ENCODE peak calls at places on chromosomes 13 and 19, in five cellular contexts. N is HepG2, C is testis, E is pancreas, J is heart right ventricle. O is an unnamed sample.

GRCh38 chr13:20127563-20128458 is 33.0 kb downstream of the GJA3 start:
- DNase-seq in N (peak; percentile 53), C (peak; percentile 84), E (peak; percentile 77), J (peak; percentile 78), O (peak; percentile 71)

GRCh38 chr13:90336507-90336906 is 1011.0 kb upstream of the MIR17HG start:
- DNase-seq in N (no peak), C (no peak), E (no peak), J (no peak), O (no peak)

GRCh38 chr13:27573265-27573664 is 47.1 kb downstream of the LNX2 start:
- DNase-seq in N (peak; percentile 46), C (no peak), E (no peak), J (no peak), O (no peak)

GRCh38 chr19:49338691-49339363 is 3.6 kb downstream of the CD37 start:
- DNase-seq in N (no peak), C (peak; percentile 80), E (peak; percentile 97), J (peak; percentile 73), O (peak; percentile 91)

GRCh38 chr19:54650108-54650666 is 12.6 kb upstream of the LILRB4 start:
- DNase-seq in N (no peak), C (no peak), E (no peak), J (no peak), O (no peak)

GRCh38 chr13:40665754-40666057 is 735 bp downstream of the FOXO1 start:
- DNase-seq in N (no peak), C (no peak), E (no peak), J (no peak), O (no peak)

GRCh38 chr13:98839826-98840769 is 87.6 kb upstream of the SLC15A1 start:
- DNase-seq in N (peak; percentile 46), C (peak; percentile 76), E (peak; percentile 62), J (peak; percentile 59), O (no peak)

GRCh38 chr19:10835089-10835753 is 791 bp downstream of the TMED1 start:
- DNase-seq in N (no peak), C (peak; percentile 45), E (no peak), J (no peak), O (peak; percentile 79)

GRCh38 chr19:28010656-28011055 is 1202.3 kb downstream of the UQCRFS1 start:
- DNase-seq in N (no peak), C (peak; percentile 78), E (no peak), J (no peak), O (no peak)

GRCh38 chr19:43229315-43229714 is 23.9 kb upstream of the PSG4 start:
- DNase-seq in N (peak; percentile 25), C (no peak), E (no peak), J (no peak), O (no peak)

GRCh38 chr13:41079725-41080124 is 18.4 kb downstream of the WBP4 start:
- DNase-seq in N (no peak), C (no peak), E (no peak), J (no peak), O (no peak)

GRCh38 chr13:61294467-61295186 is 121.0 kb downstream of the PCDH20 start:
- DNase-seq in N (no peak), C (no peak), E (no peak), J (no peak), O (no peak)

GRCh38 chr13:20182231-20182846 is 10.4 kb downstream of the GJB2 start:
- DNase-seq in N (peak; percentile 63), C (peak; percentile 57), E (peak; percentile 52), J (no peak), O (no peak)

GRCh38 chr13:51761638-51762350 is 42.2 kb downstream of the DHRS12 start:
- DNase-seq in N (no peak), C (no peak), E (no peak), J (peak; percentile 35), O (no peak)

GRCh38 chr19:3189702-3190469 is 4.2 kb downstream of the NCLN start:
- DNase-seq in N (no peak), C (peak; percentile 50), E (peak; percentile 55), J (no peak), O (peak; percentile 76)

GRCh38 chr19:17654993-17655392 is 33.2 kb downstream of the UNC13A start:
- DNase-seq in N (no peak), C (no peak), E (no peak), J (no peak), O (peak; percentile 47)

GRCh38 chr13:31476266-31476665 is 263.1 kb upstream of the RXFP2 start:
- DNase-seq in N (no peak), C (peak; percentile 25), E (no peak), J (no peak), O (no peak)

GRCh38 chr13:53340505-53341143 is 312.0 kb downstream of the OLFM4 start:
- DNase-seq in N (no peak), C (no peak), E (no peak), J (no peak), O (no peak)

GRCh38 chr13:61029064-61029463 is 386.6 kb downstream of the PCDH20 start:
- DNase-seq in N (no peak), C (no peak), E (no peak), J (no peak), O (no peak)

GRCh38 chr13:75621147-75621546 is 15.0 kb upstream of the LMO7 start:
- DNase-seq in N (no peak), C (no peak), E (no peak), J (no peak), O (no peak)

GRCh38 chr13:84630486-84630885 is 748.2 kb upstream of the SLITRK1 start:
- DNase-seq in N (no peak), C (no peak), E (no peak), J (no peak), O (no peak)

GRCh38 chr19:33720155-33720493 is 76.5 kb upstream of the KCTD15 start:
- DNase-seq in N (no peak), C (no peak), E (no peak), J (no peak), O (no peak)

GRCh38 chr19:30649934-30650614 is 277.9 kb downstream of the ZNF536 start:
- DNase-seq in N (peak; percentile 57), C (peak; percentile 70), E (peak; percentile 72), J (no peak), O (no peak)

GRCh38 chr19:49499030-49499670 is 2.9 kb downstream of the RPS11 start:
- DNase-seq in N (no peak), C (peak; percentile 64), E (no peak), J (no peak), O (no peak)

GRCh38 chr13:98222816-98223215 is 45.7 kb upstream of the RNF113B start:
- DNase-seq in N (no peak), C (no peak), E (no peak), J (no peak), O (no peak)

GRCh38 chr13:27954406-27954851 is 14.7 kb downstream of the CDX2 start:
- DNase-seq in N (no peak), C (peak; percentile 75), E (peak; percentile 53), J (no peak), O (peak; percentile 80)

GRCh38 chr13:95349267-95349666 is 48.0 kb upstream of the ABCC4 start:
- DNase-seq in N (no peak), C (no peak), E (no peak), J (no peak), O (no peak)

GRCh38 chr19:50838239-50838638 is 4.9 kb upstream of the KLK15 start:
- DNase-seq in N (no peak), C (no peak), E (no peak), J (no peak), O (no peak)

GRCh38 chr13:113489549-113490495 is 689 bp downstream of the DCUN1D2 start:
- DNase-seq in N (no peak), C (peak; percentile 50), E (no peak), J (no peak), O (peak; percentile 49)

DNA sequence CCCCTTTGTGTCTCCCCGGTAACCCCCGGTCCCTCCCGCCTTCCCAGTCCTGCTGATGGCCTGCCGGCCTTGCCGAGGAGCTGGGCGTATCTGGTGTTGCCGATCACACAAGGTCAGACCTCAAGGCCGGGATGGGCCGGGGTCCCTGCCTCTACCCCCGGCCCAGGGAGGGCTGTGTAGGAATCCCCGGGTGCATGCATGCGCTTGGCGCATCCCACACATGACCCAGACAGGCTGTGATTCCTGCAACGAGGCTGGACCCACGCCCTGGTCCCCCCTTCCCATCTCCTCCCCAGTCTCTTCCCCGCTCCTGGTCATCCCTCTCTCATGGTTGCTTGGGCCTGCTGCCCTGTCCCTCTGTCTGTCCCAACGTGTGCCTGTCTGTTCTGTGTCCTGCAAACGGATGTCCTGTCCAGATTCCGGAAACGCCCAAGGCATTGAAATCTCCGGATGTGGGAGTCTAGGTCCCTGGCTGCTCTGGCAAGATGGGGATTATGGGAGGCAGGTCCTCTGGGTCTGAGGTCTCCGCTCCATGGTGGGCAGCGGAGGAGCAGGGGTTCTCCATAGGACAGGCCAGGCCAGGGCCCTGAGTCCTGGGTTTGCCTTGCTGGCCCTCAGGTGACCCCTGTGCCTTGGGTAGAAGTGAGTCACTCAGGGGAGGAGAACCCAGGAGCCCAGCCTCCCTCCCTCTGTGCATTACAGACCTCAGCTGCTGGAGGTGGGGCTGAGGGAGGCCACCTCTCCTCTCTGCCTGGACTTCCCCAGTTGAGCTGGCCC is 1.6 kb downstream of the PKN1 start:
- DNase-seq in N (peak; percentile 72), C (peak; percentile 51), E (peak; percentile 27), J (peak; percentile 65), O (peak; percentile 84)
- H3K4me1 ChIP-seq in N (peaks cover 37% of the 10 kb centered on the region), C (peaks cover 21% of the 10 kb centered on the region), E (no peaks in the 10 kb centered on the region), J (peaks cover 67% of the 10 kb centered on the region), O (peaks cover 24% of the 10 kb centered on the region)

DNA sequence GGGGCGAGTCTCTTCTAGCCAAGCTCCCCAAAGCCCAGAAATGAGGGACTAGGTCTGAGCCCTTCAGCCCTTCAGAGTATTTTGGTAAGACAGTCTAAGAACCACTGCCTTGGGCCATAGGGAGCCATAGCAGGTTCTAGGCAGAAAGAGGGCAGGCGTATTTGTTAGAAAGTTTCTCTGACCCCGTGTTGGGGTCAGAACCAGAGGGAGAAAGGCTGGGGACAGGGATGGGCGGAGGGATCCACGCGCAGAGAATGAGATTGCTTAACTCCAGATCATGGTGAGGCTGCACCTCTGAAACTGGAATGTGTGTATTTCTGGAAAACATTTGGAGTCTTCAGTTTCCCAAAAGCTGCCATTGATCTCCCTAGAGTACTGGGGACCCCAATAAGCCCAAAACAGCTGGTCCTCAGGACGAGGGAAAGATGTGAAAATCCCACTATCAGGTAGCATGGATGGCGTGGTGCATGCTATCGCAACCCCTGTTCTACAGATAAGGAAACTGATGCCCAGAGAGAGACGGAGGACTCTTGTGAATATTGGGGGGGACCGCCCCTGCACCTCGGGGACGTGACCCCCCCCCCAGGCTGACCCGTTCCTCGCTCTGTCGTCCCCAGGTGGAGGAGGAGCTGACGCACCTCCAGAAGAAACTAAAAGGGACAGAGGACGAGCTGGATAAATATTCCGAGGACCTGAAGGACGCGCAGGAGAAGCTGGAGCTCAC is 703 bp upstream of the TPM4 start:
- DNase-seq in N (no peak), C (no peak), E (no peak), J (no peak), O (peak; percentile 30)
- TF ChIP-seq CTCF in N (no peak), C (no peak), E (no peak), J (no peak), O (no peak)

GRCh38 chr19:5077209-5077515 is 108.2 kb downstream of the KDM4B start:
- DNase-seq in N (no peak), C (no peak), E (no peak), J (no peak), O (no peak)
- H3K27me3 ChIP-seq in N (no peaks in the 10 kb centered on the region), C (no peaks in the 10 kb centered on the region), E (no peaks in the 10 kb centered on the region), J (no peaks in the 10 kb centered on the region), O (no peaks in the 10 kb centered on the region)

DNA sequence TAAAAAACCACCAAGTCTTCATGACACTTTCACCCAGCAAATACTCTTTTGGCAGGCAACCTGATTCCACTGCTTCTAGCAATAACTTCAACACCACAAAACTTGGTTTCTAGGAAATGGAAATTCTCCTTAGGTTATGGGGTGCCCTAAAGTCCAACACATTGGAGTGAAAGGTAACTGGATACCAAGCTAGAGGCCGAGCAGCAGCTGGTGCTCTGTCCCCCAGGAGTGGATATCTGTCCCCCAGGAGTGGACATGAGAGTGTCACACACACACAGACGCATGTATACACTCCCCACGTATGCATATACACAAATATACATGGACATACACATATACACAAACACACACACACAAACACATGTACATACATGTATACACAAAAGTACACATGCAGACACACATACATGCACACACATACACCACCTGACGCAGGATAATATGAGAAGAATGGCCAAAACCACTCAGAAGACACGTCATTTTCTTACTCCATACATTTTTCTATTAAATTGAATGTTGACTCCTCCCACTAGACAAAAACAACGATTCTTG is 50.8 kb downstream of the RFX2 start:
- DNase-seq in N (no peak), C (peak; percentile 1), E (no peak), J (no peak), O (no peak)
- H3K4me1 ChIP-seq in N (peaks cover 30% of the 10 kb centered on the region), C (peaks cover 20% of the 10 kb centered on the region), E (no peaks in the 10 kb centered on the region), J (peaks cover 91% of the 10 kb centered on the region), O (peaks cover 87% of the 10 kb centered on the region)